ENCODE peak calls at places on chromosomes 5 and 9, in six cellular contexts. One of them, this sample, is unnamed.

GRCh38 chr5:142926549-142926948 is 156.4 kb downstream of the ARHGAP26 start:
- DNase-seq in AG08395: no peak
- DNase-seq in stimulated activated CD4-positive, alpha-beta T cell treated with anti-CD3 and anti-CD28 coated beads, Interleukin-15, amount 100 ng/mL, for 1 hour: no peak
- DNase-seq in NCI-H345: no peak
- DNase-seq in SK-N-SH: no peak
- DNase-seq in T-helper 2 cell: no peak
- DNase-seq in this sample: no peak

GRCh38 chr9:12964271-12964670 is 189.5 kb downstream of the LURAP1L start:
- DNase-seq in AG08395: no peak
- DNase-seq in stimulated activated CD4-positive, alpha-beta T cell treated with anti-CD3 and anti-CD28 coated beads, Interleukin-15, amount 100 ng/mL, for 1 hour: no peak
- DNase-seq in NCI-H345: no peak
- DNase-seq in SK-N-SH: no peak
- DNase-seq in T-helper 2 cell: no peak
- DNase-seq in this sample: no peak

GRCh38 chr5:104179057-104179456 is 616.5 kb upstream of the NUDT12 start:
- DNase-seq in AG08395: peak
- DNase-seq in stimulated activated CD4-positive, alpha-beta T cell treated with anti-CD3 and anti-CD28 coated beads, Interleukin-15, amount 100 ng/mL, for 1 hour: no peak
- DNase-seq in NCI-H345: no peak
- DNase-seq in SK-N-SH: peak
- DNase-seq in T-helper 2 cell: peak
- DNase-seq in this sample: peak

GRCh38 chr9:84937086-84937670 is 267.6 kb downstream of the NTRK2 start:
- DNase-seq in AG08395: no peak
- DNase-seq in stimulated activated CD4-positive, alpha-beta T cell treated with anti-CD3 and anti-CD28 coated beads, Interleukin-15, amount 100 ng/mL, for 1 hour: no peak
- DNase-seq in NCI-H345: peak
- DNase-seq in SK-N-SH: no peak
- DNase-seq in T-helper 2 cell: no peak
- DNase-seq in this sample: no peak

GRCh38 chr5:79962580-79963222 is 28.4 kb downstream of the MTX3 start:
- DNase-seq in AG08395: peak
- DNase-seq in stimulated activated CD4-positive, alpha-beta T cell treated with anti-CD3 and anti-CD28 coated beads, Interleukin-15, amount 100 ng/mL, for 1 hour: no peak
- DNase-seq in NCI-H345: no peak
- DNase-seq in SK-N-SH: no peak
- DNase-seq in T-helper 2 cell: peak
- DNase-seq in this sample: no peak

GRCh38 chr5:146897061-146897460 is 18.5 kb upstream of the PPP2R2B start:
- DNase-seq in AG08395: no peak
- DNase-seq in stimulated activated CD4-positive, alpha-beta T cell treated with anti-CD3 and anti-CD28 coated beads, Interleukin-15, amount 100 ng/mL, for 1 hour: no peak
- DNase-seq in NCI-H345: no peak
- DNase-seq in SK-N-SH: no peak
- DNase-seq in T-helper 2 cell: no peak
- DNase-seq in this sample: no peak

GRCh38 chr5:147310059-147310704 is 75.4 kb downstream of the STK32A start:
- DNase-seq in AG08395: peak
- DNase-seq in stimulated activated CD4-positive, alpha-beta T cell treated with anti-CD3 and anti-CD28 coated beads, Interleukin-15, amount 100 ng/mL, for 1 hour: no peak
- DNase-seq in NCI-H345: peak
- DNase-seq in SK-N-SH: peak
- DNase-seq in T-helper 2 cell: peak
- DNase-seq in this sample: no peak

GRCh38 chr9:107547303-107547702 is 57.7 kb upstream of the KLF4 start:
- DNase-seq in AG08395: no peak
- DNase-seq in stimulated activated CD4-positive, alpha-beta T cell treated with anti-CD3 and anti-CD28 coated beads, Interleukin-15, amount 100 ng/mL, for 1 hour: no peak
- DNase-seq in NCI-H345: no peak
- DNase-seq in SK-N-SH: no peak
- DNase-seq in T-helper 2 cell: no peak
- DNase-seq in this sample: no peak

GRCh38 chr5:158716668-158717067 is 383.0 kb downstream of the EBF1 start:
- DNase-seq in AG08395: no peak
- DNase-seq in stimulated activated CD4-positive, alpha-beta T cell treated with anti-CD3 and anti-CD28 coated beads, Interleukin-15, amount 100 ng/mL, for 1 hour: no peak
- DNase-seq in NCI-H345: no peak
- DNase-seq in SK-N-SH: no peak
- DNase-seq in T-helper 2 cell: no peak
- DNase-seq in this sample: no peak

GRCh38 chr5:33530183-33530962 is 89.6 kb downstream of the TARS1 start:
- DNase-seq in AG08395: no peak
- DNase-seq in stimulated activated CD4-positive, alpha-beta T cell treated with anti-CD3 and anti-CD28 coated beads, Interleukin-15, amount 100 ng/mL, for 1 hour: no peak
- DNase-seq in NCI-H345: no peak
- DNase-seq in SK-N-SH: no peak
- DNase-seq in T-helper 2 cell: no peak
- DNase-seq in this sample: peak

GRCh38 chr5:39459091-39459490 is 34.3 kb upstream of the DAB2 start:
- DNase-seq in AG08395: peak
- DNase-seq in stimulated activated CD4-positive, alpha-beta T cell treated with anti-CD3 and anti-CD28 coated beads, Interleukin-15, amount 100 ng/mL, for 1 hour: no peak
- DNase-seq in NCI-H345: no peak
- DNase-seq in SK-N-SH: no peak
- DNase-seq in T-helper 2 cell: no peak
- DNase-seq in this sample: no peak

GRCh38 chr9:129769582-129770107 is 16.8 kb upstream of the PTGES start:
- DNase-seq in AG08395: no peak
- DNase-seq in stimulated activated CD4-positive, alpha-beta T cell treated with anti-CD3 and anti-CD28 coated beads, Interleukin-15, amount 100 ng/mL, for 1 hour: no peak
- DNase-seq in NCI-H345: no peak
- DNase-seq in SK-N-SH: no peak
- DNase-seq in T-helper 2 cell: no peak
- DNase-seq in this sample: no peak

GRCh38 chr5:2782658-2783057 is 31.2 kb upstream of the IRX2 start:
- DNase-seq in AG08395: no peak
- DNase-seq in stimulated activated CD4-positive, alpha-beta T cell treated with anti-CD3 and anti-CD28 coated beads, Interleukin-15, amount 100 ng/mL, for 1 hour: no peak
- DNase-seq in NCI-H345: no peak
- DNase-seq in SK-N-SH: no peak
- DNase-seq in T-helper 2 cell: no peak
- DNase-seq in this sample: no peak

GRCh38 chr5:99099691-99100090 is 170.9 kb upstream of the CHD1 start:
- DNase-seq in AG08395: no peak
- DNase-seq in stimulated activated CD4-positive, alpha-beta T cell treated with anti-CD3 and anti-CD28 coated beads, Interleukin-15, amount 100 ng/mL, for 1 hour: no peak
- DNase-seq in NCI-H345: no peak
- DNase-seq in SK-N-SH: no peak
- DNase-seq in T-helper 2 cell: no peak
- DNase-seq in this sample: no peak

GRCh38 chr5:142324377-142324870 is 397 bp downstream of the SPRY4 start:
- DNase-seq in AG08395: no peak
- DNase-seq in stimulated activated CD4-positive, alpha-beta T cell treated with anti-CD3 and anti-CD28 coated beads, Interleukin-15, amount 100 ng/mL, for 1 hour: no peak
- DNase-seq in NCI-H345: peak
- DNase-seq in SK-N-SH: peak
- DNase-seq in T-helper 2 cell: no peak
- DNase-seq in this sample: no peak

GRCh38 chr5:139745800-139746690 is 49.6 kb upstream of the PSD2 start:
- DNase-seq in AG08395: peak
- DNase-seq in stimulated activated CD4-positive, alpha-beta T cell treated with anti-CD3 and anti-CD28 coated beads, Interleukin-15, amount 100 ng/mL, for 1 hour: no peak
- DNase-seq in NCI-H345: peak
- DNase-seq in SK-N-SH: peak
- DNase-seq in T-helper 2 cell: peak
- DNase-seq in this sample: peak

GRCh38 chr9:131382850-131383729 is 10.8 kb upstream of the PRRC2B start:
- DNase-seq in AG08395: peak
- DNase-seq in stimulated activated CD4-positive, alpha-beta T cell treated with anti-CD3 and anti-CD28 coated beads, Interleukin-15, amount 100 ng/mL, for 1 hour: no peak
- DNase-seq in NCI-H345: peak
- DNase-seq in SK-N-SH: no peak
- DNase-seq in T-helper 2 cell: no peak
- DNase-seq in this sample: no peak

GRCh38 chr5:131393498-131393968 is 129.7 kb downstream of the CDC42SE2 start:
- DNase-seq in AG08395: no peak
- DNase-seq in stimulated activated CD4-positive, alpha-beta T cell treated with anti-CD3 and anti-CD28 coated beads, Interleukin-15, amount 100 ng/mL, for 1 hour: no peak
- DNase-seq in NCI-H345: no peak
- DNase-seq in SK-N-SH: no peak
- DNase-seq in T-helper 2 cell: no peak
- DNase-seq in this sample: no peak

GRCh38 chr9:89234636-89235035 is 56.0 kb upstream of the SHC3 start:
- DNase-seq in AG08395: no peak
- DNase-seq in stimulated activated CD4-positive, alpha-beta T cell treated with anti-CD3 and anti-CD28 coated beads, Interleukin-15, amount 100 ng/mL, for 1 hour: no peak
- DNase-seq in NCI-H345: no peak
- DNase-seq in SK-N-SH: peak
- DNase-seq in T-helper 2 cell: peak
- DNase-seq in this sample: peak

GRCh38 chr5:131252824-131253171 is 11.1 kb upstream of the CDC42SE2 start:
- DNase-seq in AG08395: no peak
- DNase-seq in stimulated activated CD4-positive, alpha-beta T cell treated with anti-CD3 and anti-CD28 coated beads, Interleukin-15, amount 100 ng/mL, for 1 hour: peak
- DNase-seq in NCI-H345: no peak
- DNase-seq in SK-N-SH: no peak
- DNase-seq in T-helper 2 cell: peak
- DNase-seq in this sample: peak

GRCh38 chr9:75941577-75942311 is 51.3 kb downstream of the PCSK5 start:
- DNase-seq in AG08395: no peak
- DNase-seq in stimulated activated CD4-positive, alpha-beta T cell treated with anti-CD3 and anti-CD28 coated beads, Interleukin-15, amount 100 ng/mL, for 1 hour: no peak
- DNase-seq in NCI-H345: no peak
- DNase-seq in SK-N-SH: no peak
- DNase-seq in T-helper 2 cell: no peak
- DNase-seq in this sample: no peak

GRCh38 chr5:102540251-102540812 is 41.5 kb upstream of the SLCO6A1 start:
- DNase-seq in AG08395: no peak
- DNase-seq in stimulated activated CD4-positive, alpha-beta T cell treated with anti-CD3 and anti-CD28 coated beads, Interleukin-15, amount 100 ng/mL, for 1 hour: no peak
- DNase-seq in NCI-H345: no peak
- DNase-seq in SK-N-SH: no peak
- DNase-seq in T-helper 2 cell: no peak
- DNase-seq in this sample: no peak

GRCh38 chr9:21413089-21414023 is 4.4 kb downstream of the IFNA8 start:
- DNase-seq in AG08395: no peak
- DNase-seq in stimulated activated CD4-positive, alpha-beta T cell treated with anti-CD3 and anti-CD28 coated beads, Interleukin-15, amount 100 ng/mL, for 1 hour: no peak
- DNase-seq in NCI-H345: no peak
- DNase-seq in SK-N-SH: no peak
- DNase-seq in T-helper 2 cell: peak
- DNase-seq in this sample: peak

GRCh38 chr9:130160862-130161470 is 11.2 kb upstream of the NCS1 start:
- DNase-seq in AG08395: no peak
- DNase-seq in stimulated activated CD4-positive, alpha-beta T cell treated with anti-CD3 and anti-CD28 coated beads, Interleukin-15, amount 100 ng/mL, for 1 hour: no peak
- DNase-seq in NCI-H345: no peak
- DNase-seq in SK-N-SH: no peak
- DNase-seq in T-helper 2 cell: no peak
- DNase-seq in this sample: no peak

GRCh38 chr5:174990909-174991308 is 266.5 kb downstream of the MSX2 start:
- DNase-seq in AG08395: no peak
- DNase-seq in stimulated activated CD4-positive, alpha-beta T cell treated with anti-CD3 and anti-CD28 coated beads, Interleukin-15, amount 100 ng/mL, for 1 hour: no peak
- DNase-seq in NCI-H345: no peak
- DNase-seq in SK-N-SH: no peak
- DNase-seq in T-helper 2 cell: no peak
- DNase-seq in this sample: no peak

GRCh38 chr9:108443278-108443633 is 412.5 kb downstream of the ACTL7B start:
- DNase-seq in AG08395: peak
- DNase-seq in stimulated activated CD4-positive, alpha-beta T cell treated with anti-CD3 and anti-CD28 coated beads, Interleukin-15, amount 100 ng/mL, for 1 hour: no peak
- DNase-seq in NCI-H345: no peak
- DNase-seq in SK-N-SH: no peak
- DNase-seq in T-helper 2 cell: no peak
- DNase-seq in this sample: no peak

GRCh38 chr5:126718246-126718868 is 58.6 kb upstream of the LMNB1 start:
- DNase-seq in AG08395: no peak
- DNase-seq in stimulated activated CD4-positive, alpha-beta T cell treated with anti-CD3 and anti-CD28 coated beads, Interleukin-15, amount 100 ng/mL, for 1 hour: no peak
- DNase-seq in NCI-H345: no peak
- DNase-seq in SK-N-SH: no peak
- DNase-seq in T-helper 2 cell: no peak
- DNase-seq in this sample: no peak

GRCh38 chr5:174920906-174921550 is 196.6 kb downstream of the MSX2 start:
- DNase-seq in AG08395: no peak
- DNase-seq in stimulated activated CD4-positive, alpha-beta T cell treated with anti-CD3 and anti-CD28 coated beads, Interleukin-15, amount 100 ng/mL, for 1 hour: no peak
- DNase-seq in NCI-H345: no peak
- DNase-seq in SK-N-SH: no peak
- DNase-seq in T-helper 2 cell: no peak
- DNase-seq in this sample: no peak

GRCh38 chr5:160787247-160787646 is 64.8 kb downstream of the ATP10B start:
- DNase-seq in AG08395: no peak
- DNase-seq in stimulated activated CD4-positive, alpha-beta T cell treated with anti-CD3 and anti-CD28 coated beads, Interleukin-15, amount 100 ng/mL, for 1 hour: no peak
- DNase-seq in NCI-H345: peak
- DNase-seq in SK-N-SH: no peak
- DNase-seq in T-helper 2 cell: peak
- DNase-seq in this sample: peak

GRCh38 chr5:150486402-150487198 is 21.3 kb upstream of the NDST1 start:
- DNase-seq in AG08395: no peak
- DNase-seq in stimulated activated CD4-positive, alpha-beta T cell treated with anti-CD3 and anti-CD28 coated beads, Interleukin-15, amount 100 ng/mL, for 1 hour: peak
- DNase-seq in NCI-H345: peak
- DNase-seq in SK-N-SH: peak
- DNase-seq in T-helper 2 cell: peak
- DNase-seq in this sample: peak

GRCh38 chr9:137303031-137303892 is 1.2 kb upstream of the NRARP start:
- DNase-seq in AG08395: no peak
- DNase-seq in stimulated activated CD4-positive, alpha-beta T cell treated with anti-CD3 and anti-CD28 coated beads, Interleukin-15, amount 100 ng/mL, for 1 hour: no peak
- DNase-seq in NCI-H345: no peak
- DNase-seq in SK-N-SH: peak
- DNase-seq in T-helper 2 cell: no peak
- DNase-seq in this sample: no peak

GRCh38 chr9:107690026-107690425 is 200.5 kb upstream of the KLF4 start:
- DNase-seq in AG08395: no peak
- DNase-seq in stimulated activated CD4-positive, alpha-beta T cell treated with anti-CD3 and anti-CD28 coated beads, Interleukin-15, amount 100 ng/mL, for 1 hour: no peak
- DNase-seq in NCI-H345: no peak
- DNase-seq in SK-N-SH: no peak
- DNase-seq in T-helper 2 cell: no peak
- DNase-seq in this sample: no peak